ENCODE peak calls at places on chromosomes 3 and 15, in four cellular contexts. T, H, I and W are unnamed samples. For H3K27me3, the result is how much of the 10 kb centered on the place peaks cover.

GRCh38 chr3:149398296-149398695 is 20.8 kb upstream of the TM4SF1 start:
- DNase-seq in T (no peak), H (no peak), I (no peak), W (no peak)

GRCh38 chr3:51024765-51025681 is 350.3 kb downstream of the DOCK3 start:
- DNase-seq in T (no peak), H (no peak), I (no peak), W (no peak)

GRCh38 chr3:140128217-140129137 is 193.5 kb downstream of the CLSTN2 start:
- DNase-seq in T (peak), H (peak), I (no peak), W (peak)

GRCh38 chr15:52678036-52678467 is 1.1 kb downstream of the ATOSA start:
- DNase-seq in T (peak), H (peak), I (peak), W (peak)

GRCh38 chr15:80978685-80979084 is 10.9 kb downstream of the MESD start:
- DNase-seq in T (no peak), H (no peak), I (peak), W (no peak)

GRCh38 chr3:170322501-170323328 is 34.8 kb upstream of the SKIL start:
- DNase-seq in T (no peak), H (no peak), I (no peak), W (no peak)

GRCh38 chr15:39624806-39625205 is 43.9 kb downstream of the THBS1 start:
- DNase-seq in T (no peak), H (peak), I (peak), W (no peak)

GRCh38 chr3:122353215-122353614 is 28.2 kb downstream of the CSTA start:
- DNase-seq in T (no peak), H (no peak), I (no peak), W (no peak)

GRCh38 chr3:192884831-192885356 is 32.8 kb downstream of the MB21D2 start:
- DNase-seq in T (no peak), H (no peak), I (peak), W (no peak)

GRCh38 chr15:99437315-99438221 is 128.2 kb upstream of the MEF2A start:
- DNase-seq in T (no peak), H (no peak), I (no peak), W (no peak)

GRCh38 chr3:183438749-183439148 is 10.3 kb upstream of the MCF2L2 start:
- DNase-seq in T (no peak), H (no peak), I (no peak), W (no peak)

GRCh38 chr3:129226374-129226773 is 23.0 kb upstream of the COPG1 start:
- DNase-seq in T (no peak), H (peak), I (peak), W (no peak)

DNA sequence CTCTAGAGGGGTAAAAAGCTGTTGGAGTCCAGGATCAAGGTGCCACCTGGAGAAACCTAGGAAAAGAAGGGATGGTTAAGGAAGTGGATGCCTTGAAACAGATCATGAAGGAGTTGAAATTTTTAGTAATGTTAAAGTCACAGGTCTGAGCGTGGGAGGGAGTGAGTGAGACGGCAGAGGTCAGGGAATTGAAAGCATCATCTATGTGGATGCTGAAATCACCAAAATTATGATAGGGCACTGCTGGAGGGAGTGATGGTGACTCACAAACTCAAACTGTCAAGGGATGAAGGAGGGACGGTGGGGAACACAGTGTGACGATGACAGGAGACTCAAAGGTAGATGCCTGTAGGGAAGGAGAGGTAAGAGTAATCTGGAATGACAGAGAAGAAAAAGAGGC is 205.7 kb downstream of the OSBPL10 start:
- DNase-seq in T (no peak), H (no peak), I (no peak), W (no peak)
- H3K4me3 ChIP-seq in T (no peak), H (no peak), I (no peak), W (no peak)

GRCh38 chr3:143648218-143648617 is 200.1 kb downstream of the SLC9A9 start:
- DNase-seq in T (peak), H (no peak), I (no peak), W (no peak)

GRCh38 chr3:143640774-143641173 is 207.5 kb downstream of the SLC9A9 start:
- DNase-seq in T (no peak), H (no peak), I (no peak), W (no peak)

GRCh38 chr3:143643905-143644304 is 204.4 kb downstream of the SLC9A9 start:
- DNase-seq in T (no peak), H (no peak), I (no peak), W (no peak)

GRCh38 chr3:143648708-143649107 is 199.6 kb downstream of the SLC9A9 start:
- DNase-seq in T (peak), H (no peak), I (no peak), W (peak)

GRCh38 chr3:143644370-143645089 is 203.7 kb downstream of the SLC9A9 start:
- DNase-seq in T (peak), H (no peak), I (peak), W (peak)
- TF ChIP-seq CTCF in T (peak), H (peak), I (peak), W (peak)

DNA sequence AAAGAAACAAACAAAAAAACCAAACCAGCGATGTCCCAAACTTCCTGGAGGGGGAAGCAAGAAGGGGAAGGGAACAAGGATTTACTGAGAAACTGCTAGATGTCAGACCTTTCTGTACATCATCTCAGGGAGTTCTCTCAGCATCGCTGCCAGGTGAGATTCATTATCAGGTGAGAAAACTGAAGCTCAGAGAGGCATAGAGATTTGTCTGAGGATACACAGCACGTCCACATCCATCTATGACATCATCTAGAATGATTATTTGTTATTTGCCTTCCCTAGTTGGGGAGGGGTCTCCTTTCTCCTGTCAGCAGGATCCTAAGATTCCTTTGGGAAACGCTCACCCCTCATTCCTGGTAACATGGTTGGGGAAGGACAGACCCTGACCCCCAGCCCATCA is 57.1 kb upstream of the LINGO1 start:
- DNase-seq in T (no peak), H (no peak), I (no peak), W (no peak)
- H3K27me3 ChIP-seq in T (under half), H (under half), I (under half), W (under half)

GRCh38 chr3:134086616-134087015 is 56.9 kb upstream of the SLCO2A1 start:
- DNase-seq in T (no peak), H (no peak), I (no peak), W (no peak)
- H3K4me3 ChIP-seq in T (no peak), H (no peak), I (no peak), W (no peak)

GRCh38 chr3:188052229-188052965 is 101.6 kb upstream of the LPP start:
- DNase-seq in T (peak), H (peak), I (peak), W (peak)
- TF ChIP-seq CTCF in T (peak), H (no peak), I (no peak), W (peak)

GRCh38 chr3:11915621-11916417 is 69.1 kb upstream of the TAMM41 start:
- DNase-seq in T (no peak), H (no peak), I (no peak), W (no peak)

GRCh38 chr3:11910971-11911531 is 64.4 kb upstream of the TAMM41 start:
- DNase-seq in T (no peak), H (no peak), I (no peak), W (no peak)

GRCh38 chr3:11914041-11914440 is 67.4 kb upstream of the TAMM41 start:
- DNase-seq in T (no peak), H (no peak), I (no peak), W (no peak)

GRCh38 chr3:11914651-11915050 is 68.0 kb upstream of the TAMM41 start:
- DNase-seq in T (no peak), H (no peak), I (no peak), W (no peak)

DNA sequence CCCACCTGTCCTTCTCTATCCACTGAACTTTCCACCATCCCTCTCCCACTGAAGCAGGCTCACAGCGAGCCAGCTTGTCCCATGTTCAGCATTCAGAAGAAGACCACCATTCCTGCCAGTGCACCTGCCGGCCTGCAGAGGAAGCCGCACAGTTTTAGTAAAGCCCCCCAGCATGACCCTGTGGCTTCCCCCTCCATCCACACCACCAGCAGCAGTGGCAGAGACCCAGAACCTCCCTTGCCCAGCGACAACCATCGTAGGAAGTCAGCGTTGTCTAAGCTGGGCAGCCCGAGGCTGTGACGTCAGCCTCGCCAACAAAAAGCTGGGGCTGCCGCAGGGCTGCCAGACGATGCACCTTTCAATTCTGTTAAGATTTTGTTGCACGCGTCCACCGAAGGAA is 66.6 kb upstream of the TAMM41 start:
- DNase-seq in T (no peak), H (no peak), I (no peak), W (no peak)
- H3K27me3 ChIP-seq in T (under half), H (under half), I (under half), W (under half)

GRCh38 chr15:34755419-34755773 is 598 bp upstream of the GJD2 start:
- DNase-seq in T (no peak), H (no peak), I (no peak), W (no peak)

GRCh38 chr15:34753236-34753894 is 1.4 kb downstream of the GJD2 start:
- DNase-seq in T (peak), H (no peak), I (peak), W (no peak)

GRCh38 chr15:34754171-34754580 is 622 bp downstream of the GJD2 start:
- DNase-seq in T (peak), H (no peak), I (no peak), W (no peak)

GRCh38 chr15:34757262-34757661 is 2.5 kb upstream of the GJD2 start:
- DNase-seq in T (no peak), H (no peak), I (no peak), W (no peak)

GRCh38 chr15:34754674-34755418 is at the start of gene GJD2:
- DNase-seq in T (peak), H (no peak), I (no peak), W (no peak)
- H3K4me3 ChIP-seq in T (peak), H (peak), I (no peak), W (no peak)

GRCh38 chr3:8766148-8766547 is 3.3 kb downstream of the OXTR start:
- DNase-seq in T (no peak), H (no peak), I (no peak), W (no peak)

GRCh38 chr3:8768364-8769087 is 887 bp downstream of the OXTR start:
- DNase-seq in T (no peak), H (no peak), I (no peak), W (no peak)

GRCh38 chr3:8769088-8769822 is at the start of gene OXTR:
- DNase-seq in T (peak), H (peak), I (peak), W (peak)

GRCh38 chr3:8767181-8767666 is 2.2 kb downstream of the OXTR start:
- DNase-seq in T (no peak), H (no peak), I (no peak), W (no peak)

DNA sequence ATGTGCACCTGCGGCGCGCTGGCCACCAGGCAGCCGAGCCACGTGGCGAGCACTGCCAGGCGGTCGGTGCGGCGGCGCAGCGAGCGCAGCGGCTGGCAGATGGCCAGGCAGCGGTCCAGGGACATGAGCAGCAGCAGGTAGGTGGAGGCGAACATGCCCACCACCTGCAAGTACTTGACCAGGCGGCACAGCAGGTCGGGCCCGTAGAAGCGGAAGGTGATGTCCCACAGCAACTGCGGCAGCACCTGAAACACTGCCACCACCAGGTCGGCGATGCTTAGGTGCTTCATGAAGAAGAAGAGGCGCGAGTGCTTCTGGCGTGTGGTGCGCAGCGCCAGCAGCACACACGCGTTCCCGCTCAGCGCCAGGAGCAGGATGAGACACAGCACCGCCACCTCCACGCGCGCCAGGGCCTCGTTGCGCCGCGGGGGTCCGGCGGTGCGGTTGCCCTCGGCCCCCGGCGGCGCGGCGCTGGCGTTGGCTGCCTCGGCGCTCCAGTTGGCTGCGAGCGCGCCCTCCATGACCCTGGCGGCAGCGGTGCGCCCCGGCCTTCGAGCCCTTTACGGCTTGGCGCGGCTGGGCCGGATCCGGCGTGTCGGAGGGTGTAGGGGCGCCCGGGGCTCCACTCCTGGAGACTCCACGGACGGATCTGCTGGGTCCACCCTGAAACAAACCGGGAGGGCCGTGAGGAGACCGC is 1.6 kb downstream of the OXTR start:
- DNase-seq in T (peak), H (no peak), I (peak), W (peak)
- TF ChIP-seq CTCF in T (peak), H (no peak), I (no peak), W (peak)